ENCODE peak calls at places on chromosomes 4 and X, in nine cellular contexts. One of them, this sample, is unnamed.

GRCh38 chrX:66553973-66554372 is 84.9 kb downstream of the EDA2R start:
- DNase-seq in cardiac fibroblast: no peak
- DNase-seq in activated T-cell treated with anti-CD3 and anti-CD28 coated beads, Interleukin-2, amount 50 U/mL, for 72 hours: no peak
- DNase-seq in H9: no peak
- DNase-seq in activated naive CD4-positive, alpha-beta T cell treated with Interleukin-2 at 50 U/mL for 16 hours: no peak
- DNase-seq in heart right ventricle: no peak
- DNase-seq in stimulated activated CD4-positive, alpha-beta T cell treated with anti-CD3 and anti-CD28 coated beads, Interleukin-1b, Interleukin-23, amount 100 ng/mL, for 1 hour: no peak
- DNase-seq in stimulated activated CD8-positive, alpha-beta memory T cell treated with anti-CD3 and anti-CD28 coated beads, Interleukin-2, amount 100 ng/mL, for 1 hour: no peak
- DNase-seq in NCI-H460: no peak
- DNase-seq in this sample: no peak

GRCh38 chrX:65697915-65698796 is 30.7 kb downstream of the MSN start:
- DNase-seq in cardiac fibroblast: peak; percentile 37
- DNase-seq in activated T-cell treated with anti-CD3 and anti-CD28 coated beads, Interleukin-2, amount 50 U/mL, for 72 hours: peak; percentile 74
- DNase-seq in H9: peak; percentile 32
- DNase-seq in activated naive CD4-positive, alpha-beta T cell treated with Interleukin-2 at 50 U/mL for 16 hours: peak; percentile 76
- DNase-seq in heart right ventricle: peak; percentile 35
- DNase-seq in stimulated activated CD4-positive, alpha-beta T cell treated with anti-CD3 and anti-CD28 coated beads, Interleukin-1b, Interleukin-23, amount 100 ng/mL, for 1 hour: no peak
- DNase-seq in stimulated activated CD8-positive, alpha-beta memory T cell treated with anti-CD3 and anti-CD28 coated beads, Interleukin-2, amount 100 ng/mL, for 1 hour: peak; percentile 53
- DNase-seq in NCI-H460: no peak
- DNase-seq in this sample: no peak

GRCh38 chrX:40418413-40419195 is 162.2 kb upstream of the ATP6AP2 start:
- DNase-seq in cardiac fibroblast: no peak
- DNase-seq in activated T-cell treated with anti-CD3 and anti-CD28 coated beads, Interleukin-2, amount 50 U/mL, for 72 hours: peak; percentile 3
- DNase-seq in H9: no peak
- DNase-seq in activated naive CD4-positive, alpha-beta T cell treated with Interleukin-2 at 50 U/mL for 16 hours: no peak
- DNase-seq in heart right ventricle: no peak
- DNase-seq in stimulated activated CD4-positive, alpha-beta T cell treated with anti-CD3 and anti-CD28 coated beads, Interleukin-1b, Interleukin-23, amount 100 ng/mL, for 1 hour: no peak
- DNase-seq in stimulated activated CD8-positive, alpha-beta memory T cell treated with anti-CD3 and anti-CD28 coated beads, Interleukin-2, amount 100 ng/mL, for 1 hour: no peak
- DNase-seq in NCI-H460: no peak
- DNase-seq in this sample: no peak

GRCh38 chr4:80713409-80713808 is 317.1 kb upstream of the BMP3 start:
- DNase-seq in cardiac fibroblast: no peak
- DNase-seq in activated T-cell treated with anti-CD3 and anti-CD28 coated beads, Interleukin-2, amount 50 U/mL, for 72 hours: no peak
- DNase-seq in H9: no peak
- DNase-seq in activated naive CD4-positive, alpha-beta T cell treated with Interleukin-2 at 50 U/mL for 16 hours: no peak
- DNase-seq in heart right ventricle: no peak
- DNase-seq in stimulated activated CD4-positive, alpha-beta T cell treated with anti-CD3 and anti-CD28 coated beads, Interleukin-1b, Interleukin-23, amount 100 ng/mL, for 1 hour: no peak
- DNase-seq in stimulated activated CD8-positive, alpha-beta memory T cell treated with anti-CD3 and anti-CD28 coated beads, Interleukin-2, amount 100 ng/mL, for 1 hour: no peak
- DNase-seq in NCI-H460: no peak
- DNase-seq in this sample: no peak

GRCh38 chrX:124194903-124195302 is 137.6 kb upstream of the TEX13D start:
- DNase-seq in cardiac fibroblast: no peak
- DNase-seq in activated T-cell treated with anti-CD3 and anti-CD28 coated beads, Interleukin-2, amount 50 U/mL, for 72 hours: no peak
- DNase-seq in H9: no peak
- DNase-seq in activated naive CD4-positive, alpha-beta T cell treated with Interleukin-2 at 50 U/mL for 16 hours: no peak
- DNase-seq in heart right ventricle: no peak
- DNase-seq in stimulated activated CD4-positive, alpha-beta T cell treated with anti-CD3 and anti-CD28 coated beads, Interleukin-1b, Interleukin-23, amount 100 ng/mL, for 1 hour: no peak
- DNase-seq in stimulated activated CD8-positive, alpha-beta memory T cell treated with anti-CD3 and anti-CD28 coated beads, Interleukin-2, amount 100 ng/mL, for 1 hour: no peak
- DNase-seq in NCI-H460: no peak
- DNase-seq in this sample: no peak

GRCh38 chrX:295136-295535 is 14.0 kb downstream of the PLCXD1 start:
- DNase-seq in cardiac fibroblast: no peak
- DNase-seq in activated T-cell treated with anti-CD3 and anti-CD28 coated beads, Interleukin-2, amount 50 U/mL, for 72 hours: no peak
- DNase-seq in H9: no peak
- DNase-seq in activated naive CD4-positive, alpha-beta T cell treated with Interleukin-2 at 50 U/mL for 16 hours: no peak
- DNase-seq in heart right ventricle: no peak
- DNase-seq in stimulated activated CD4-positive, alpha-beta T cell treated with anti-CD3 and anti-CD28 coated beads, Interleukin-1b, Interleukin-23, amount 100 ng/mL, for 1 hour: no peak
- DNase-seq in stimulated activated CD8-positive, alpha-beta memory T cell treated with anti-CD3 and anti-CD28 coated beads, Interleukin-2, amount 100 ng/mL, for 1 hour: no peak
- DNase-seq in NCI-H460: no peak
- DNase-seq in this sample: no peak

GRCh38 chr4:125780159-125780558 is 465.4 kb downstream of the FAT4 start:
- DNase-seq in cardiac fibroblast: peak; percentile 22
- DNase-seq in activated T-cell treated with anti-CD3 and anti-CD28 coated beads, Interleukin-2, amount 50 U/mL, for 72 hours: no peak
- DNase-seq in H9: no peak
- DNase-seq in activated naive CD4-positive, alpha-beta T cell treated with Interleukin-2 at 50 U/mL for 16 hours: no peak
- DNase-seq in heart right ventricle: no peak
- DNase-seq in stimulated activated CD4-positive, alpha-beta T cell treated with anti-CD3 and anti-CD28 coated beads, Interleukin-1b, Interleukin-23, amount 100 ng/mL, for 1 hour: no peak
- DNase-seq in stimulated activated CD8-positive, alpha-beta memory T cell treated with anti-CD3 and anti-CD28 coated beads, Interleukin-2, amount 100 ng/mL, for 1 hour: no peak
- DNase-seq in NCI-H460: no peak
- DNase-seq in this sample: no peak

GRCh38 chr4:100189820-100190642 is at the start of gene DDIT4L:
- DNase-seq in cardiac fibroblast: peak; percentile 54
- DNase-seq in activated T-cell treated with anti-CD3 and anti-CD28 coated beads, Interleukin-2, amount 50 U/mL, for 72 hours: no peak
- DNase-seq in H9: peak; percentile 84
- DNase-seq in activated naive CD4-positive, alpha-beta T cell treated with Interleukin-2 at 50 U/mL for 16 hours: no peak
- DNase-seq in heart right ventricle: peak; percentile 45
- DNase-seq in stimulated activated CD4-positive, alpha-beta T cell treated with anti-CD3 and anti-CD28 coated beads, Interleukin-1b, Interleukin-23, amount 100 ng/mL, for 1 hour: no peak
- DNase-seq in stimulated activated CD8-positive, alpha-beta memory T cell treated with anti-CD3 and anti-CD28 coated beads, Interleukin-2, amount 100 ng/mL, for 1 hour: no peak
- DNase-seq in NCI-H460: peak; percentile 59
- DNase-seq in this sample: peak; percentile 15

GRCh38 chr4:6379787-6380745 is 92.3 kb downstream of the PPP2R2C start:
- DNase-seq in cardiac fibroblast: no peak
- DNase-seq in activated T-cell treated with anti-CD3 and anti-CD28 coated beads, Interleukin-2, amount 50 U/mL, for 72 hours: no peak
- DNase-seq in H9: no peak
- DNase-seq in activated naive CD4-positive, alpha-beta T cell treated with Interleukin-2 at 50 U/mL for 16 hours: no peak
- DNase-seq in heart right ventricle: no peak
- DNase-seq in stimulated activated CD4-positive, alpha-beta T cell treated with anti-CD3 and anti-CD28 coated beads, Interleukin-1b, Interleukin-23, amount 100 ng/mL, for 1 hour: no peak
- DNase-seq in stimulated activated CD8-positive, alpha-beta memory T cell treated with anti-CD3 and anti-CD28 coated beads, Interleukin-2, amount 100 ng/mL, for 1 hour: no peak
- DNase-seq in NCI-H460: no peak
- DNase-seq in this sample: no peak

GRCh38 chrX:149453030-149453429 is 52.1 kb downstream of the IDS start:
- DNase-seq in cardiac fibroblast: peak; percentile 37
- DNase-seq in activated T-cell treated with anti-CD3 and anti-CD28 coated beads, Interleukin-2, amount 50 U/mL, for 72 hours: no peak
- DNase-seq in H9: no peak
- DNase-seq in activated naive CD4-positive, alpha-beta T cell treated with Interleukin-2 at 50 U/mL for 16 hours: no peak
- DNase-seq in heart right ventricle: no peak
- DNase-seq in stimulated activated CD4-positive, alpha-beta T cell treated with anti-CD3 and anti-CD28 coated beads, Interleukin-1b, Interleukin-23, amount 100 ng/mL, for 1 hour: no peak
- DNase-seq in stimulated activated CD8-positive, alpha-beta memory T cell treated with anti-CD3 and anti-CD28 coated beads, Interleukin-2, amount 100 ng/mL, for 1 hour: no peak
- DNase-seq in NCI-H460: peak; percentile 8
- DNase-seq in this sample: peak; percentile 8

GRCh38 chr4:87506974-87507701 is 22.0 kb downstream of the SPARCL1 start:
- DNase-seq in cardiac fibroblast: peak; percentile 91
- DNase-seq in activated T-cell treated with anti-CD3 and anti-CD28 coated beads, Interleukin-2, amount 50 U/mL, for 72 hours: no peak
- DNase-seq in H9: no peak
- DNase-seq in activated naive CD4-positive, alpha-beta T cell treated with Interleukin-2 at 50 U/mL for 16 hours: no peak
- DNase-seq in heart right ventricle: no peak
- DNase-seq in stimulated activated CD4-positive, alpha-beta T cell treated with anti-CD3 and anti-CD28 coated beads, Interleukin-1b, Interleukin-23, amount 100 ng/mL, for 1 hour: no peak
- DNase-seq in stimulated activated CD8-positive, alpha-beta memory T cell treated with anti-CD3 and anti-CD28 coated beads, Interleukin-2, amount 100 ng/mL, for 1 hour: no peak
- DNase-seq in NCI-H460: no peak
- DNase-seq in this sample: no peak

GRCh38 chr4:184165291-184165690 is 52.4 kb downstream of the ENPP6 start:
- DNase-seq in cardiac fibroblast: no peak
- DNase-seq in activated T-cell treated with anti-CD3 and anti-CD28 coated beads, Interleukin-2, amount 50 U/mL, for 72 hours: no peak
- DNase-seq in H9: peak; percentile 65
- DNase-seq in activated naive CD4-positive, alpha-beta T cell treated with Interleukin-2 at 50 U/mL for 16 hours: no peak
- DNase-seq in heart right ventricle: no peak
- DNase-seq in stimulated activated CD4-positive, alpha-beta T cell treated with anti-CD3 and anti-CD28 coated beads, Interleukin-1b, Interleukin-23, amount 100 ng/mL, for 1 hour: no peak
- DNase-seq in stimulated activated CD8-positive, alpha-beta memory T cell treated with anti-CD3 and anti-CD28 coated beads, Interleukin-2, amount 100 ng/mL, for 1 hour: no peak
- DNase-seq in NCI-H460: no peak
- DNase-seq in this sample: no peak

GRCh38 chr4:144449623-144450022 is 196.3 kb upstream of the HHIP start:
- DNase-seq in cardiac fibroblast: peak; percentile 82
- DNase-seq in activated T-cell treated with anti-CD3 and anti-CD28 coated beads, Interleukin-2, amount 50 U/mL, for 72 hours: no peak
- DNase-seq in H9: no peak
- DNase-seq in activated naive CD4-positive, alpha-beta T cell treated with Interleukin-2 at 50 U/mL for 16 hours: no peak
- DNase-seq in heart right ventricle: no peak
- DNase-seq in stimulated activated CD4-positive, alpha-beta T cell treated with anti-CD3 and anti-CD28 coated beads, Interleukin-1b, Interleukin-23, amount 100 ng/mL, for 1 hour: no peak
- DNase-seq in stimulated activated CD8-positive, alpha-beta memory T cell treated with anti-CD3 and anti-CD28 coated beads, Interleukin-2, amount 100 ng/mL, for 1 hour: no peak
- DNase-seq in NCI-H460: no peak
- DNase-seq in this sample: no peak

GRCh38 chrX:66731398-66731797 is 92.5 kb upstream of the EDA2R start:
- DNase-seq in cardiac fibroblast: peak; percentile 54
- DNase-seq in activated T-cell treated with anti-CD3 and anti-CD28 coated beads, Interleukin-2, amount 50 U/mL, for 72 hours: no peak
- DNase-seq in H9: no peak
- DNase-seq in activated naive CD4-positive, alpha-beta T cell treated with Interleukin-2 at 50 U/mL for 16 hours: no peak
- DNase-seq in heart right ventricle: no peak
- DNase-seq in stimulated activated CD4-positive, alpha-beta T cell treated with anti-CD3 and anti-CD28 coated beads, Interleukin-1b, Interleukin-23, amount 100 ng/mL, for 1 hour: no peak
- DNase-seq in stimulated activated CD8-positive, alpha-beta memory T cell treated with anti-CD3 and anti-CD28 coated beads, Interleukin-2, amount 100 ng/mL, for 1 hour: no peak
- DNase-seq in NCI-H460: peak; percentile 61
- DNase-seq in this sample: no peak

GRCh38 chr4:16785800-16786527 is 112.5 kb downstream of the LDB2 start:
- DNase-seq in cardiac fibroblast: peak; percentile 32
- DNase-seq in activated T-cell treated with anti-CD3 and anti-CD28 coated beads, Interleukin-2, amount 50 U/mL, for 72 hours: no peak
- DNase-seq in H9: no peak
- DNase-seq in activated naive CD4-positive, alpha-beta T cell treated with Interleukin-2 at 50 U/mL for 16 hours: no peak
- DNase-seq in heart right ventricle: no peak
- DNase-seq in stimulated activated CD4-positive, alpha-beta T cell treated with anti-CD3 and anti-CD28 coated beads, Interleukin-1b, Interleukin-23, amount 100 ng/mL, for 1 hour: no peak
- DNase-seq in stimulated activated CD8-positive, alpha-beta memory T cell treated with anti-CD3 and anti-CD28 coated beads, Interleukin-2, amount 100 ng/mL, for 1 hour: no peak
- DNase-seq in NCI-H460: no peak
- DNase-seq in this sample: no peak

GRCh38 chrX:9538544-9539045 is 73.7 kb downstream of the TBL1X start:
- DNase-seq in cardiac fibroblast: no peak
- DNase-seq in activated T-cell treated with anti-CD3 and anti-CD28 coated beads, Interleukin-2, amount 50 U/mL, for 72 hours: no peak
- DNase-seq in H9: no peak
- DNase-seq in activated naive CD4-positive, alpha-beta T cell treated with Interleukin-2 at 50 U/mL for 16 hours: no peak
- DNase-seq in heart right ventricle: no peak
- DNase-seq in stimulated activated CD4-positive, alpha-beta T cell treated with anti-CD3 and anti-CD28 coated beads, Interleukin-1b, Interleukin-23, amount 100 ng/mL, for 1 hour: no peak
- DNase-seq in stimulated activated CD8-positive, alpha-beta memory T cell treated with anti-CD3 and anti-CD28 coated beads, Interleukin-2, amount 100 ng/mL, for 1 hour: no peak
- DNase-seq in NCI-H460: no peak
- DNase-seq in this sample: no peak

This sample was measured in HCT116.